ENCODE peak calls at places on chromosome 7, in four cellular contexts. G is IMR-90, Z is H9, V is H1. K is an unnamed sample.

GRCh38 chr7:151064993-151065392 is 5.6 kb downstream of the SLC4A2 start:
- DNase-seq in V (no peak), G (no peak), Z (no peak), K (no peak)

GRCh38 chr7:86939197-86939814 is 120.1 kb downstream of the ELAPOR2 start:
- DNase-seq in G (peak), Z (peak), V (no peak), K (peak)

GRCh38 chr7:68152205-68152604 is 1155.6 kb downstream of the TYW1 start:
- DNase-seq in Z (no peak), V (no peak), G (no peak), K (peak)

GRCh38 chr7:116398672-116399071 is 100.9 kb upstream of the CAV2 start:
- DNase-seq in Z (no peak), V (no peak), G (no peak), K (no peak)

GRCh38 chr7:150788474-150789269 is 11.5 kb downstream of the TMEM176B start:
- DNase-seq in Z (no peak), V (no peak), G (peak), K (no peak)

GRCh38 chr7:101250324-101250723 is 5.4 kb upstream of the FIS1 start:
- DNase-seq in Z (no peak), G (no peak), V (no peak), K (no peak)

GRCh38 chr7:146366938-146367337 is 250.3 kb downstream of the CNTNAP2 start:
- DNase-seq in G (no peak), V (no peak), Z (no peak), K (no peak)

GRCh38 chr7:48041665-48041995 is 6.3 kb downstream of the C7orf57 start:
- DNase-seq in G (peak), Z (no peak), V (no peak), K (peak)

GRCh38 chr7:101302641-101303101 is 18.9 kb downstream of the IFT22 start:
- DNase-seq in Z (peak), G (no peak), V (peak), K (peak)

GRCh38 chr7:151247611-151248176 is 800 bp downstream of the SMARCD3 start:
- DNase-seq in Z (no peak), G (no peak), V (peak), K (no peak)

GRCh38 chr7:42237891-42238531 is 1.0 kb upstream of the GLI3 start:
- DNase-seq in V (peak), Z (peak), G (peak), K (peak)

GRCh38 chr7:116986611-116987565 is 33.6 kb downstream of the ST7 start:
- DNase-seq in V (no peak), G (peak), Z (no peak), K (no peak)

GRCh38 chr7:94298943-94299342 is 95.8 kb upstream of the COL1A2 start:
- DNase-seq in Z (no peak), V (no peak), G (peak), K (no peak)

GRCh38 chr7:124784879-124785818 is 19.6 kb upstream of the GPR37 start:
- DNase-seq in G (peak), Z (peak), V (no peak), K (peak)

GRCh38 chr7:135994466-135995205 is 17.5 kb upstream of the MTPN start:
- DNase-seq in G (peak), V (no peak), Z (no peak), K (no peak)

GRCh38 chr7:26181474-26182227 is 18.9 kb downstream of the HNRNPA2B1 start:
- DNase-seq in Z (no peak), V (no peak), G (no peak), K (no peak)

GRCh38 chr7:149685455-149685854 is 87.9 kb downstream of the ZNF467 start:
- DNase-seq in G (no peak), Z (no peak), V (no peak), K (no peak)

GRCh38 chr7:38863609-38864291 is 45.2 kb downstream of the VPS41 start:
- DNase-seq in Z (no peak), V (no peak), G (no peak), K (peak)

GRCh38 chr7:111903797-111904196 is 302.4 kb downstream of the DOCK4 start:
- DNase-seq in Z (no peak), V (no peak), G (no peak), K (no peak)

GRCh38 chr7:33903770-33904679 is 1.3 kb upstream of the BMPER start:
- DNase-seq in V (peak), Z (peak), G (peak), K (peak)

GRCh38 chr7:30851651-30852359 is 59.8 kb upstream of the AQP1 start:
- DNase-seq in V (no peak), G (no peak), Z (no peak), K (peak)

GRCh38 chr7:115297651-115298050 is 375.8 kb downstream of the MDFIC start:
- DNase-seq in G (peak), V (no peak), Z (no peak), K (peak)

GRCh38 chr7:123367508-123368122 is 166.8 kb downstream of the IQUB start:
- DNase-seq in Z (no peak), V (no peak), G (no peak), K (peak)

GRCh38 chr7:95517870-95518269 is 32.1 kb downstream of the ASB4 start:
- DNase-seq in G (no peak), Z (no peak), V (no peak), K (no peak)

GRCh38 chr7:142767451-142767850 is 3.3 kb upstream of the PRSS2 start:
- DNase-seq in G (no peak), V (no peak), Z (no peak), K (no peak)
- H4K5ac ChIP-seq in G (no peak), V (no peak), Z (no peak), K (no peak)

DNA sequence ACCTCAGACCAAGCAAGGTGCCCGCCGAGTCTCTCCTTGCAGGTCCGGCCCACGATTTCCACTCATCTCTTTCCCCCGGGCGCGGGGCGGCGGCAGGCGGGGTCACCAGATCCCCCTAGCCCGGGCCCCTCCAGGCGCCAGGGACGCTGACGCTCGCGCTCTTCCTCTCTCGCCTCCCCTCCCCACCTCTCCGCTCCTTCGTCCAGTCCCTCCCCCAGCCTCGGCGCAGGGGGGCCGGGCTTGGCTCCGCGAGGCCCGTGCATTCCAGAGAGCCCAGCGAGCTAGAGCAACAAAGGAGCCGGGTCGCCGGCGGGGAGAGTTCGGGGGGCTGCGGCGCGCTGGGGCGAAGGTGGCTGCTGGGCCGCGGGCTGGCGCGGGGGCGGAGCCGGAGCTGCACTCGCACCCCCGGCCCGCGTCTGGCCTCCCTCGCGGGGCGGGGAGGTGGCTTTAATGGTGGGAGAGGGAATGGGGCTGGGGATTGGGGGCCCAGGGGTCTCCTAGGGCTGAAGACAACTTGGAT is at the start of gene SMO:
- DNase-seq in Z (peak), G (peak), V (peak), K (peak)
- H4K5ac ChIP-seq in Z (no peak), G (peak), V (no peak), K (no peak)

GRCh38 chr7:78673272-78673671 is 780.2 kb downstream of the MAGI2 start:
- DNase-seq in Z (no peak), G (no peak), V (no peak), K (no peak)

GRCh38 chr7:78679477-78679876 is 774.0 kb downstream of the MAGI2 start:
- DNase-seq in V (no peak), G (no peak), Z (no peak), K (no peak)

GRCh38 chr7:78677391-78677790 is 776.1 kb downstream of the MAGI2 start:
- DNase-seq in Z (no peak), G (peak), V (no peak), K (no peak)

GRCh38 chr7:78675511-78675910 is 778.0 kb downstream of the MAGI2 start:
- DNase-seq in V (no peak), G (peak), Z (no peak), K (no peak)
- H4K5ac ChIP-seq in V (no peak), G (no peak), Z (no peak), K (no peak)

GRCh38 chr7:1214516-1214915 is 18.2 kb upstream of the UNCX start:
- DNase-seq in V (no peak), G (no peak), Z (no peak), K (no peak)
- H4K5ac ChIP-seq in V (no peak), G (no peak), Z (no peak), K (no peak)

DNA sequence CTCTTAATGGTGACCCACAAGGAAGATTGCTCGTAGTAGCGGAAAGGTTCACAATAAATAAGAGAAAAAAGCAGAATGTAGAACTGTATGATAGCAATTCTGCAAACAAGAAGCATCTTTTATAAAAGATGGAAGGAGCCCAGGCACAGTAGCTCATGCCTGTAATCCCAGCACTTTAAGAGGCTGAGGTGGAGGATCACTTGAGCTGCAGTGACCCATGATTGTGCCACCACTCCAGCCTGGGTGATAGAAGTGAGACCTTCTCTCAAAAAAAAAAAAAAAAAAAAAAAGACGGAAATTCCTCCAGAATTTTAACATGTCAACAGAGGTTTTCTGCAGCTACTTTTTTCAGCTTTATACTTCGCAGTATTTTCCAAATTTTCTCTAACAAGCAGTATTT is 13.2 kb downstream of the GATAD1 start:
- DNase-seq in G (no peak), V (no peak), Z (no peak), K (no peak)
- H4K5ac ChIP-seq in G (no peak), V (no peak), Z (no peak), K (no peak)

DNA sequence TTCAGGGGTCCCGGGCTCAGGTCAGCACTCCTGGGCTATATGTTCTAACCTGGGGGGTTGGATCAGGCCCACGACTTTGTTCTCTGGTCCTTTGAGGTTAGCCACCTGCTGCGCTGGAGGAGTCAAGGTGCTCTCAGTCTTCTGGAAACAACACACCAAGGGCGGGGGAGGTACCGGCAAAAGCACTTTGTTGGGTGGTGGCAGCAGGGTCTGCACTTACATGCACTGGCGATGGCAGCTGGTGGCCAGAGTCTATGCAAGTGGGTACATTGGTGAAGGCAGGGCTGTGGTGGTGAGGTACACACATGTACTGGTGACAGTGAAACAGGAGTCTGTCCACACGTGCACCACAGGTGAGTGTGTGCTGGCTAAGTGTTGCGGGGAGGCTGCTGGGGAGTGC is 194.2 kb upstream of the MAGI2 start:
- DNase-seq in Z (no peak), G (no peak), V (no peak), K (no peak)
- H4K5ac ChIP-seq in Z (no peak), G (no peak), V (no peak), K (no peak)